ENCODE peak calls at places on chromosomes 5 and 9, in six cellular contexts. Z is brain microvascular endothelial cell, N is psoas muscle, B is heart left ventricle, I is GM10248, L is thoracic aorta. T is an unnamed sample.

GRCh38 chr5:35876454-35876853 is 19.8 kb downstream of the IL7R start:
- DNase-seq in L (no peak), N (no peak), I (no peak), Z (no peak), B (no peak), T (no peak)

GRCh38 chr5:60092671-60093422 is 199.3 kb upstream of the PDE4D start:
- DNase-seq in I (no peak), N (no peak), B (no peak), Z (peak), L (no peak), T (no peak)

GRCh38 chr9:859251-859650 is 17.8 kb downstream of the DMRT1 start:
- DNase-seq in N (no peak), B (no peak), I (peak), Z (no peak), L (no peak), T (no peak)

GRCh38 chr5:149221326-149221725 is 50.3 kb upstream of the AFAP1L1 start:
- DNase-seq in Z (no peak), L (no peak), B (no peak), N (no peak), I (no peak), T (no peak)

GRCh38 chr9:91207889-91208651 is 153.6 kb downstream of the AUH start:
- DNase-seq in N (no peak), L (no peak), Z (no peak), B (no peak), I (peak), T (no peak)

GRCh38 chr9:135926402-135927194 is 19.3 kb upstream of the CAMSAP1 start:
- DNase-seq in B (peak), Z (peak), I (peak), L (no peak), N (peak), T (peak)

GRCh38 chr5:148910216-148910615 is 83.8 kb downstream of the ADRB2 start:
- DNase-seq in I (no peak), L (no peak), N (no peak), B (no peak), Z (no peak), T (no peak)

GRCh38 chr5:140351609-140352334 is 5.4 kb upstream of the HBEGF start:
- DNase-seq in N (no peak), B (no peak), Z (peak), I (peak), L (no peak), T (peak)

GRCh38 chr9:518540-518939 is 303.9 kb downstream of the DOCK8 start:
- DNase-seq in I (no peak), B (no peak), N (no peak), L (no peak), Z (no peak), T (no peak)

GRCh38 chr9:34558911-34559615 is 30.5 kb downstream of the CNTFR start:
- DNase-seq in B (no peak), I (no peak), N (peak), L (no peak), Z (no peak), T (no peak)

GRCh38 chr9:127161081-127161621 is 38.7 kb upstream of the ANGPTL2 start:
- DNase-seq in Z (no peak), L (no peak), B (no peak), I (no peak), N (no peak), T (no peak)

GRCh38 chr9:124820606-124821246 is 32.5 kb upstream of the WDR38 start:
- DNase-seq in Z (no peak), B (no peak), I (no peak), N (no peak), L (no peak), T (no peak)

GRCh38 chr5:123297198-123297831 is 125.9 kb downstream of the CEP120 start:
- DNase-seq in B (no peak), N (no peak), L (no peak), Z (no peak), I (no peak), T (no peak)

DNA sequence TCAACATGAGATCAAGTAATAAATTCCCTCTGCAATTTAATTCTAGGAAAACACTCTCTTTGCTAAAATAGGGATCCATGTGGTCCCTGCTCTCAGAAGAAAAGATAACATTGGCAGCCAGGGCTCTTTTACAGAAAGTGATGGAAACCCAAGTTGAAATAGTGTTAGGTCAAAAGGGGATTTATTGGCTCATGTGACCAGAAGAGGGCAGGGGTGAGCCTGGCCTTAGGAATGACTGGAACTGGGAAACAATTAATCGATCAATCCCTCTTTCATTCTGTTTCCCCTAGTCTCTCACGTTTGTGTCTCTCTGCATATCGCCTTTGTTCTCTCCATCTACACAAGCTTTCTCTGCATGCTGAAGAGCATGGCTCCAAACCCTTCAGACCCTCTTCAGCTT is 58.3 kb upstream of the ALDH1B1 start:
- DNase-seq in L (no peak), N (no peak), Z (no peak), B (no peak), I (no peak), T (no peak)
- TF ChIP-seq CTCF in L (peak), N (peak), Z (peak), B (peak), I (peak), T (no peak)

DNA sequence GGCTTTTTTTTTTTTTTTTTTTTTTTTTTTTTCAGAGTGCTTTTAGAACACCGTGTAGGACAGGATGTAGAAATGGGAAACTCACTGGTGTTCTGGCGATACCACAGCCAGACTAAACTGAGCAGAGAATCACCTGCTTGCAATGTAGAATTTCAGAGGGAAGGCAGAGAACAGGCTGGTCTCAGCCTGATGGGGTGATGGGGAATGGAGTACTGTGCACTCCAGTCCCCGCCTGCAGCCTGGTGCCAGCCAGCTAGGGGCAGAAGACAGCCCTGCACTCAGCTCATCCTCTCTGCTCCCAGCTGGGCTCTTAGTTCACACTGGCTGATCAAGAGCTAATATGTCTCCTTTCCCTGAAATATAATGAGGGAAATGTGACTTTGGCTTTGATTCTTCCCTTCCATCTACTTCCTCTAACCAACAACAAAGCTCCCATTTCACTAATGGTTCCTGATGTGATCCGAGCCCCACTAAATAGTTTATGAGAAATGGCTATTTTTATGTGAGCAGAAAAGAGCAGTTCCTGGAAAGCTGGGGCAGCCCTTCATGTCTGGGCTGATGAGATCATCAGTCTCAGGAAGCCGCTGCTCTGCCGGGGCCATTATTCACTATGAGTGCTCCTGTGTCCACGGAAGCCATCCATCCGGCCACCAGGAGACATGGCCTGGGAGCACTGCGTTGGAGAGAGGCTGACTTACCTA is 209.7 kb downstream of the GADD45G start:
- DNase-seq in N (peak), L (no peak), I (peak), Z (peak), B (no peak), T (no peak)
- TF ChIP-seq CTCF in N (no peak), L (no peak), I (no peak), Z (peak), B (no peak), T (no peak)

DNA sequence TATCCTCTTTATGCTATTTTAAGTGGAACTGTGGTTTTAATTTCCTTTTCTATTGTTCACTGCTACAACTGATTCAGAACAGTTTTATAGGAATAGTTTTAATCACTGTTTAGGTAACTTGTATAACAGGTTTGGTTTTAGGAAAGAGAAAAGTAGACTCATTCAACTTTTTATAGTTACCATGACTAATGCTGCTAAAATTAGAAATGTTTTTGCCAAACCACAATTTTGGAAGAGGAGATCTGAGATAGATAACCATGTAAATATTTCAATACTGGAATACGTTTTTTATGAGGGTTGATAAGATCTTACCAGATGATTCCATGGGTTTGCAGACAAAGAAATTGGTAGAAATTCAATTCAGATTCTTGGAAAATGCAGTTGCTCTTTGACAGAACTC is 404.6 kb upstream of the ARRDC3 start:
- DNase-seq in I (no peak), N (no peak), L (no peak), B (no peak), Z (no peak), T (no peak)
- TF ChIP-seq CTCF in I (no peak), N (no peak), L (no peak), B (no peak), Z (no peak), T (no peak)

GRCh38 chr5:170071748-170072147 is 33.9 kb upstream of the FOXI1 start:
- DNase-seq in I (no peak), L (no peak), Z (no peak), B (no peak), N (no peak), T (no peak)

GRCh38 chr5:170067152-170067551 is 38.5 kb upstream of the FOXI1 start:
- DNase-seq in B (no peak), Z (no peak), I (peak), L (no peak), N (no peak), T (no peak)

GRCh38 chr5:170067574-170068170 is 38.0 kb upstream of the FOXI1 start:
- DNase-seq in I (no peak), L (no peak), N (no peak), B (no peak), Z (no peak), T (no peak)

GRCh38 chr5:170069512-170069911 is 36.2 kb upstream of the FOXI1 start:
- DNase-seq in L (no peak), N (no peak), Z (no peak), I (no peak), B (no peak), T (no peak)

GRCh38 chr5:170070556-170071412 is 34.9 kb upstream of the FOXI1 start:
- DNase-seq in B (peak), I (no peak), Z (peak), L (no peak), N (no peak), T (no peak)
- TF ChIP-seq CTCF in B (peak), I (peak), Z (peak), L (peak), N (peak), T (peak)